ENCODE peak calls at places on chromosome 7, in nine cellular contexts. V, S, T, M, W, D, Z, Y and H are unnamed samples.

GRCh38 chr7:140165422-140165821 is 11.4 kb downstream of the KDM7A start:
- DNase-seq in V (no peak), S (no peak), T (peak), M (no peak), W (no peak), D (no peak), Z (no peak), Y (peak), H (peak)

GRCh38 chr7:88795553-88795952 is at the start of gene TEX47:
- DNase-seq in V (no peak), S (no peak), T (no peak), M (no peak), W (no peak), D (no peak), Z (peak), Y (no peak), H (no peak)

GRCh38 chr7:149598721-149599308 is 101.2 kb upstream of the ZNF746 start:
- DNase-seq in V (no peak), S (no peak), T (no peak), M (no peak), W (no peak), D (no peak), Z (peak), Y (peak), H (peak)

GRCh38 chr7:133230591-133231194 is 22.2 kb upstream of the EXOC4 start:
- DNase-seq in V (peak), S (peak), T (no peak), M (peak), W (peak), D (peak), Z (peak), Y (peak), H (peak)

GRCh38 chr7:29035044-29035740 is 77.1 kb upstream of the TRIL start:
- DNase-seq in V (no peak), S (no peak), T (no peak), M (no peak), W (no peak), D (no peak), Z (no peak), Y (peak), H (peak)

GRCh38 chr7:121003986-121004685 is 15.6 kb downstream of the CPED1 start:
- DNase-seq in V (no peak), S (no peak), T (no peak), M (peak), W (peak), D (peak), Z (peak), Y (no peak), H (no peak)

GRCh38 chr7:93202594-93203273 is 23.5 kb downstream of the HEPACAM2 start:
- DNase-seq in V (no peak), S (no peak), T (no peak), M (no peak), W (no peak), D (no peak), Z (no peak), Y (no peak), H (no peak)

GRCh38 chr7:74587435-74588126 is 69.9 kb upstream of the GTF2I start:
- DNase-seq in V (peak), S (no peak), T (peak), M (no peak), W (peak), D (peak), Z (no peak), Y (peak), H (peak)

GRCh38 chr7:128831178-128831993 is 1.2 kb downstream of the FLNC start:
- DNase-seq in V (no peak), S (no peak), T (no peak), M (no peak), W (peak), D (no peak), Z (peak), Y (peak), H (no peak)